ENCODE peak calls at places on chromosomes 2 and 18, in six cellular contexts. X, Z, K, M, U and Q are unnamed samples.

GRCh38 chr2:182980115-182980514 is 58.1 kb downstream of the NCKAP1 start:
- DNase-seq in X (no peak), Z (no peak), K (peak), M (no peak), U (peak), Q (no peak)

GRCh38 chr2:148493822-148494563 is 150.6 kb upstream of the EPC2 start:
- DNase-seq in X (no peak), Z (no peak), K (no peak), M (no peak), U (no peak), Q (no peak)

GRCh38 chr2:198054299-198054698 is 249.9 kb downstream of the PLCL1 start:
- DNase-seq in X (peak), Z (no peak), K (peak), M (no peak), U (peak), Q (peak)

GRCh38 chr2:15141211-15141610 is 419.9 kb downstream of the NBAS start:
- DNase-seq in X (no peak), Z (no peak), K (no peak), M (no peak), U (no peak), Q (no peak)

GRCh38 chr2:20536619-20537422 is 89.9 kb downstream of the RHOB start:
- DNase-seq in X (no peak), Z (peak), K (no peak), M (peak), U (no peak), Q (peak)

GRCh38 chr2:131966256-131966655 is 195.5 kb downstream of the ANKRD30BL start:
- DNase-seq in X (no peak), Z (peak), K (no peak), M (no peak), U (no peak), Q (no peak)

GRCh38 chr2:118989481-118989880 is 47.5 kb downstream of the MARCO start:
- DNase-seq in X (no peak), Z (no peak), K (peak), M (no peak), U (peak), Q (no peak)

GRCh38 chr2:219552382-219553167 is 8.7 kb downstream of the TMEM198 start:
- DNase-seq in X (peak), Z (peak), K (peak), M (peak), U (peak), Q (peak)

GRCh38 chr2:24050041-24050655 is 607 bp downstream of the FKBP1B start:
- DNase-seq in X (peak), Z (peak), K (no peak), M (peak), U (no peak), Q (peak)

GRCh38 chr18:35137632-35138031 is 96.4 kb downstream of the MAPRE2 start:
- DNase-seq in X (no peak), Z (no peak), K (no peak), M (no peak), U (no peak), Q (no peak)

GRCh38 chr2:215979615-215980014 is 33.7 kb downstream of the MREG start:
- DNase-seq in X (no peak), Z (no peak), K (no peak), M (no peak), U (peak), Q (no peak)

GRCh38 chr2:221494556-221494955 is 77.5 kb downstream of the EPHA4 start:
- DNase-seq in X (no peak), Z (no peak), K (peak), M (no peak), U (peak), Q (peak)

GRCh38 chr2:199734651-199735050 is 116.3 kb downstream of the FTCDNL1 start:
- DNase-seq in X (no peak), Z (no peak), K (no peak), M (no peak), U (peak), Q (no peak)

GRCh38 chr2:27653397-27653796 is 10.0 kb downstream of the SUPT7L start:
- DNase-seq in X (no peak), Z (no peak), K (peak), M (no peak), U (peak), Q (no peak)

GRCh38 chr2:180540761-180541160 is 439.6 kb upstream of the UBE2E3 start:
- DNase-seq in X (no peak), Z (no peak), K (no peak), M (no peak), U (no peak), Q (no peak)

GRCh38 chr2:205545971-205546370 is 136.3 kb upstream of the NRP2 start:
- DNase-seq in X (no peak), Z (no peak), K (no peak), M (no peak), U (no peak), Q (no peak)

GRCh38 chr2:205540066-205540465 is 142.2 kb upstream of the NRP2 start:
- DNase-seq in X (no peak), Z (peak), K (no peak), M (no peak), U (no peak), Q (no peak)

GRCh38 chr2:205546417-205546816 is 135.9 kb upstream of the NRP2 start:
- DNase-seq in X (no peak), Z (no peak), K (no peak), M (no peak), U (no peak), Q (no peak)

GRCh38 chr2:205543262-205543843 is 138.9 kb upstream of the NRP2 start:
- DNase-seq in X (no peak), Z (no peak), K (no peak), M (no peak), U (no peak), Q (no peak)

DNA sequence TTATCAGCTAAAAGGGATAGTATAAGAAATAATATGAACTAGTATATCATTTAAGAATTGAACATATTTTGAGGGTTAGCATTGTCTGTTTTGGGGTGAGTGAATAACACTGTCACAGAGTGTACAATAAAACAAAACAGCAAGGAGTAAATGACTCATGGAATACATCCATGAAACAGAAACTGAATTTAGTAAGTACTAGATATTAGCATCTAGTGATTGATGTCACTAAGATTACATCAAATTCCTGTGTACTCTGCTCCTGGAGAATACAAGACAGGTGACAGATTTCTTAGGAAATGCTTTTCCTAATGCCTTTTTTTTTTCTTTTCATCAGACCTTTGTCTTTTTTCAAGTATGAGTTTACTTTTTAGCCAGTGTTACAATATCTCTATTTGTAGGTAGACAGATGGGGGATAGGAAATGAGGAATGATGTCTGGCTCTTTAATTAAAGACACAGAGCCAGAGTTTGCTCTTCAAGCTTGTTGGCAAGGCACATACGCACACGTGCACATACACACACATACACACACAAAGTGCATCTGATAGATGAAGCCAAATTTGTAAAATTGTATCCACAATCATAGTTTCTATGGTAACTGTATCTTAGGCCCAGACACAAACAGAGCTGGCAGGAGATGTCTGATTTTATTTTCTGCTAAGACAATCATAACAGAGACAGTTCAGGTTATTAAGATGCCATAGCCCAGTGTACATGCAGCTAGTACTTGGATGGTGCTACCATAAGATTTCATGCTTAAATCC is 138.2 kb upstream of the NRP2 start:
- DNase-seq in X (no peak), Z (no peak), K (no peak), M (no peak), U (no peak), Q (no peak)
- H3K4me3 ChIP-seq in X (no peak), Z (no peak), K (no peak), M (no peak), U (no peak), Q (no peak)

GRCh38 chr2:66433945-66434678 is 813 bp upstream of the MEIS1 start:
- DNase-seq in X (peak), Z (peak), K (peak), M (peak), U (peak), Q (peak)
- TF ChIP-seq CTCF in X (no peak), Z (no peak), K (no peak), M (no peak), U (no peak), Q (no peak)

DNA sequence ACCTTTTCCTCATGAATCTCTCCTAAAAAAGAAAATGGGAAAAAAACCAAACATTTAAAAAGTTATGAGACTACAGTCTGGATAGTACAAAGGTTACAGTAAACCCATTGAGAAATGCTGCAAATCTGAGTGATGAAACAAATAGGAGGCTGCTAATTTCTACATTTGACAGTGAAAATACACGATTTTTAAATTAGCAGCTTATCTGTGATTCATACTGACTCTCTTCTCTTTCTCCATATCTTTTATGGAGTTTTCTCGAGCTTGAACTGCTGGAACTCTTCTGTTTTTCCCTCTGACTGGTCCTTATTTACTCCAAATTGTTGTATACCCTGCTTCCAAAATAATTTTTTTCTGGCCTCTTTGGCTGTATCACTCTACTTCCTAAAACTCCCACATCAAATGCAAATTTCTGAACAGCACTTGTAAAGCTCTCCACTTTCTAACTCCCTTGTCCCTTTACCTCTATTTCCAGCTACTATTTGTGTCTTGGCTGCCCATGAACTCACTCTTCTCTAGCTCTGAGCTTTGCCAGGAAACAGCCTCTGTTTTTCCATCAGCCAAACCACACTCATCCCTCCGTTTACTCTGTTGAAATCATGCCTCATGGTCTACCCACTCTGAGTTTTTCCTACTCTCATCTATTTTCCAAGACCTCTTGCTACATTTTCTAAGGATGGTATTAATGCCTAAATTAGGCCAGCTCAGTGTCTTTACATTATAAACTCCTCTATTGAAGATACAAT is 73.7 kb downstream of the RBMS1 start:
- DNase-seq in X (peak), Z (no peak), K (no peak), M (no peak), U (no peak), Q (no peak)
- H3K4me3 ChIP-seq in X (no peak), Z (no peak), K (no peak), M (no peak), U (no peak), Q (no peak)

DNA sequence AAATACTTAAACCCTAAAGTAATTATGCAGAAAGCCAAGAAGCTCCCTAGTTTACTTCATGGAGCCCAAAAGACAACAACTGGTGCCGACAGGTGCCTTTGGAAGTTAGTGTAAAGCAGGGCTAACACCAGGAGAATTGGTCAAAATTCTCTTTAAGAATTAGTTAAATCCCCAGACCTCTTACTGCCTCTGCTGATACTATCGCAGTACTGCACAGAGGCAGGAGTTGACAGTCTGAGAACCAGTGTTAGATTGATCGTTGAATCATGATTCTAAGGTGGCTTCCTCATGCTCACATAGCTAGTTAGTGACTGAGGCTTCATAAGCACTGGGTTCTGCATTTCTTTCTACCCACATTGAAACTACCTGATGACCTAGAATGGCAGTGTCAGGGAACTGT is 445.0 kb downstream of the XIRP2 start:
- DNase-seq in X (no peak), Z (no peak), K (no peak), M (no peak), U (no peak), Q (peak)
- TF ChIP-seq CTCF in X (no peak), Z (no peak), K (peak), M (no peak), U (no peak), Q (peak)

GRCh38 chr2:239109916-239110545 is 262.1 kb downstream of the TWIST2 start:
- DNase-seq in X (no peak), Z (no peak), K (no peak), M (no peak), U (no peak), Q (no peak)
- H3K4me3 ChIP-seq in X (no peak), Z (no peak), K (no peak), M (no peak), U (no peak), Q (no peak)